ENCODE peak calls at places on chromosomes 5 and 9, in six cellular contexts. One of them, this sample, is unnamed.
A peak's percentile ranks its signal among the peaks of the same experiment; 100 is the strongest.

GRCh38 chr9:16023466-16023865 is 470.6 kb downstream of the CCDC171 start:
- DNase-seq in GM12878: no peak
- DNase-seq in HepG2: no peak
- DNase-seq in tibial nerve: no peak
- DNase-seq in psoas muscle: no peak
- DNase-seq in lung: no peak
- DNase-seq in this sample: no peak

GRCh38 chr5:60630179-60630578 is 69.8 kb downstream of the DEPDC1B start:
- DNase-seq in lung: no peak
- DNase-seq in tibial nerve: no peak
- DNase-seq in psoas muscle: no peak
- DNase-seq in HepG2: no peak
- DNase-seq in GM12878: no peak
- DNase-seq in this sample: no peak

GRCh38 chr5:14781106-14781505 is 90.5 kb downstream of the ANKH start:
- DNase-seq in psoas muscle: no peak
- DNase-seq in GM12878: no peak
- DNase-seq in lung: no peak
- DNase-seq in tibial nerve: no peak
- DNase-seq in HepG2: no peak
- DNase-seq in this sample: no peak

GRCh38 chr5:119678351-119679028 is 49.1 kb downstream of the FAM170A start:
- DNase-seq in lung: no peak
- DNase-seq in psoas muscle: no peak
- DNase-seq in GM12878: no peak
- DNase-seq in HepG2: no peak
- DNase-seq in tibial nerve: no peak
- DNase-seq in this sample: no peak

GRCh38 chr5:148372331-148372730 is 11.4 kb upstream of the FBXO38 start:
- DNase-seq in tibial nerve: no peak
- DNase-seq in HepG2: no peak
- DNase-seq in lung: no peak
- DNase-seq in psoas muscle: no peak
- DNase-seq in GM12878: no peak
- DNase-seq in this sample: no peak

GRCh38 chr9:76369583-76369982 is 24.6 kb downstream of the RFK start:
- DNase-seq in lung: peak; percentile 39
- DNase-seq in GM12878: peak; percentile 9
- DNase-seq in psoas muscle: no peak
- DNase-seq in tibial nerve: no peak
- DNase-seq in HepG2: peak; percentile 51
- DNase-seq in this sample: no peak

GRCh38 chr9:92608221-92609141 is 61.5 kb downstream of the IPPK start:
- DNase-seq in tibial nerve: no peak
- DNase-seq in GM12878: no peak
- DNase-seq in lung: no peak
- DNase-seq in psoas muscle: peak; percentile 57
- DNase-seq in HepG2: peak; percentile 58
- DNase-seq in this sample: no peak

GRCh38 chr9:15403155-15403554 is 19.5 kb upstream of the SNAPC3 start:
- DNase-seq in GM12878: no peak
- DNase-seq in HepG2: peak; percentile 56
- DNase-seq in psoas muscle: no peak
- DNase-seq in lung: no peak
- DNase-seq in tibial nerve: no peak
- DNase-seq in this sample: peak; percentile 18

GRCh38 chr9:116806075-116806474 is 119.0 kb downstream of the TRIM32 start:
- DNase-seq in GM12878: no peak
- DNase-seq in tibial nerve: no peak
- DNase-seq in HepG2: no peak
- DNase-seq in psoas muscle: no peak
- DNase-seq in lung: no peak
- DNase-seq in this sample: no peak

GRCh38 chr5:40688127-40688756 is 8.5 kb downstream of the PTGER4 start:
- DNase-seq in tibial nerve: peak; percentile 69
- DNase-seq in psoas muscle: peak; percentile 70
- DNase-seq in GM12878: peak; percentile 62
- DNase-seq in lung: peak; percentile 86
- DNase-seq in HepG2: peak; percentile 68
- DNase-seq in this sample: peak; percentile 77

GRCh38 chr9:28365020-28365640 is 791.8 kb upstream of the C9orf72 start:
- DNase-seq in psoas muscle: no peak
- DNase-seq in HepG2: no peak
- DNase-seq in tibial nerve: no peak
- DNase-seq in GM12878: no peak
- DNase-seq in lung: no peak
- DNase-seq in this sample: no peak

GRCh38 chr5:76689321-76690026 is 26.5 kb upstream of the F2R start:
- DNase-seq in tibial nerve: no peak
- DNase-seq in HepG2: no peak
- DNase-seq in GM12878: no peak
- DNase-seq in psoas muscle: no peak
- DNase-seq in lung: no peak
- DNase-seq in this sample: no peak

GRCh38 chr5:10914741-10915480 is 153.9 kb upstream of the DAP start:
- DNase-seq in GM12878: no peak
- DNase-seq in HepG2: no peak
- DNase-seq in psoas muscle: no peak
- DNase-seq in lung: no peak
- DNase-seq in tibial nerve: no peak
- DNase-seq in this sample: no peak

GRCh38 chr5:57491369-57491965 is 8.9 kb upstream of the ACTBL2 start:
- DNase-seq in lung: no peak
- DNase-seq in tibial nerve: no peak
- DNase-seq in GM12878: no peak
- DNase-seq in psoas muscle: no peak
- DNase-seq in HepG2: no peak
- DNase-seq in this sample: no peak

GRCh38 chr5:96651948-96652753 is 10.0 kb upstream of the CAST start:
- DNase-seq in GM12878: no peak
- DNase-seq in HepG2: no peak
- DNase-seq in tibial nerve: no peak
- DNase-seq in psoas muscle: no peak
- DNase-seq in lung: no peak
- DNase-seq in this sample: no peak

GRCh38 chr5:181052928-181053759 is 13.1 kb downstream of the BTNL9 start:
- DNase-seq in psoas muscle: no peak
- DNase-seq in GM12878: no peak
- DNase-seq in tibial nerve: no peak
- DNase-seq in HepG2: no peak
- DNase-seq in lung: no peak
- DNase-seq in this sample: no peak

GRCh38 chr5:135034963-135035677 is 1.1 kb upstream of the PITX1 start:
- DNase-seq in psoas muscle: no peak
- DNase-seq in tibial nerve: no peak
- DNase-seq in GM12878: no peak
- DNase-seq in lung: no peak
- DNase-seq in HepG2: no peak
- DNase-seq in this sample: no peak

GRCh38 chr5:82313016-82313415 is 34.9 kb upstream of the RPS23 start:
- DNase-seq in GM12878: no peak
- DNase-seq in HepG2: no peak
- DNase-seq in psoas muscle: no peak
- DNase-seq in lung: no peak
- DNase-seq in tibial nerve: no peak
- DNase-seq in this sample: no peak

GRCh38 chr9:95215368-95215898 is 102.1 kb downstream of the FANCC start:
- DNase-seq in tibial nerve: no peak
- DNase-seq in psoas muscle: no peak
- DNase-seq in HepG2: no peak
- DNase-seq in lung: no peak
- DNase-seq in GM12878: no peak
- DNase-seq in this sample: no peak

GRCh38 chr5:138271281-138271680 is 3.1 kb downstream of the GFRA3 start:
- DNase-seq in GM12878: no peak
- DNase-seq in psoas muscle: no peak
- DNase-seq in lung: no peak
- DNase-seq in HepG2: peak; percentile 38
- DNase-seq in tibial nerve: no peak
- DNase-seq in this sample: no peak

GRCh38 chr5:1212271-1212670 is 10.9 kb downstream of the SLC6A19 start:
- DNase-seq in GM12878: no peak
- DNase-seq in tibial nerve: no peak
- DNase-seq in HepG2: no peak
- DNase-seq in psoas muscle: peak; percentile 7
- DNase-seq in lung: no peak
- DNase-seq in this sample: no peak

GRCh38 chr5:142660731-142661130 is 25.2 kb downstream of the FGF1 start:
- DNase-seq in GM12878: no peak
- DNase-seq in lung: no peak
- DNase-seq in tibial nerve: no peak
- DNase-seq in HepG2: no peak
- DNase-seq in psoas muscle: no peak
- DNase-seq in this sample: no peak

GRCh38 chr5:72486371-72486770 is 20.8 kb downstream of the ZNF366 start:
- DNase-seq in GM12878: no peak
- DNase-seq in psoas muscle: no peak
- DNase-seq in lung: no peak
- DNase-seq in HepG2: no peak
- DNase-seq in tibial nerve: no peak
- DNase-seq in this sample: no peak

GRCh38 chr9:126327016-126327749 is 554 bp downstream of the MVB12B start:
- DNase-seq in GM12878: no peak
- DNase-seq in HepG2: no peak
- DNase-seq in tibial nerve: no peak
- DNase-seq in psoas muscle: peak; percentile 32
- DNase-seq in lung: no peak
- DNase-seq in this sample: no peak

GRCh38 chr5:150350524-150351344 is 6.8 kb upstream of the TCOF1 start:
- DNase-seq in tibial nerve: peak; percentile 52
- DNase-seq in GM12878: peak; percentile 13
- DNase-seq in HepG2: peak; percentile 91
- DNase-seq in lung: peak; percentile 71
- DNase-seq in psoas muscle: peak; percentile 69
- DNase-seq in this sample: peak; percentile 85

GRCh38 chr9:135310134-135310533 is 169.4 kb upstream of the PPP1R26 start:
- DNase-seq in GM12878: no peak
- DNase-seq in psoas muscle: no peak
- DNase-seq in tibial nerve: no peak
- DNase-seq in HepG2: no peak
- DNase-seq in lung: no peak
- DNase-seq in this sample: no peak

GRCh38 chr9:132350861-132351315 is 3.9 kb downstream of the SETX start:
- DNase-seq in psoas muscle: no peak
- DNase-seq in HepG2: no peak
- DNase-seq in tibial nerve: no peak
- DNase-seq in GM12878: no peak
- DNase-seq in lung: no peak
- DNase-seq in this sample: no peak

GRCh38 chr5:175264406-175264805 is 179.6 kb downstream of the DRD1 start:
- DNase-seq in HepG2: no peak
- DNase-seq in psoas muscle: no peak
- DNase-seq in tibial nerve: no peak
- DNase-seq in GM12878: no peak
- DNase-seq in lung: no peak
- DNase-seq in this sample: no peak

GRCh38 chr9:81969971-81970370 is 18.6 kb upstream of the SPATA31D1 start:
- DNase-seq in psoas muscle: no peak
- DNase-seq in HepG2: no peak
- DNase-seq in lung: no peak
- DNase-seq in GM12878: no peak
- DNase-seq in tibial nerve: no peak
- DNase-seq in this sample: no peak
- TF ChIP-seq CTCF in psoas muscle: no peak
- TF ChIP-seq CTCF in HepG2: no peak
- TF ChIP-seq CTCF in lung: no peak
- TF ChIP-seq CTCF in GM12878: no peak
- TF ChIP-seq CTCF in tibial nerve: no peak
- TF ChIP-seq CTCF in this sample: no peak

DNA sequence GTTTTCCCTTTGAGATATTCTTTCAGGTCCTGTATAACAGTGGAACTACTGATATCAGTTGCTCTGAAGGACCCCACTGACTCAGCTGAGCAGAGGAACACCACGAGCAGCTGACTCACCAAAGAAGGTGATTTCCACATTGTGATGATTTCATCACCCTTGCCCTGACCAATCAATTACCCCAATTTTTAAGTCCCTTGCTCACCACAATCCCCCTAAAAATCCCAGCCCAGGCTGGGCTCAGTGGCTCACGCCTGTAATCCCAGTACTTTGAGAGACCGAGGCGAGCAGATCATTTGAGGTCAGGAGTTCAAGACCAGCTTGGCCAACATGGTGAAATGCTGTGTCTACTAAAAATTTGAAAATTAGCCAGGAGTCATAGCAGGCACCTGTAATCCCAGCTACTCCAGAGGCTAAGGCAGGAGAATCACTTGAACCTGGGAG is 125.3 kb upstream of the ABCA1 start:
- DNase-seq in GM12878: peak; percentile 15
- DNase-seq in HepG2: no peak
- DNase-seq in psoas muscle: peak; percentile 30
- DNase-seq in tibial nerve: no peak
- DNase-seq in lung: peak; percentile 36
- DNase-seq in this sample: no peak
- H3K4me1 ChIP-seq in GM12878: no peaks in the 10 kb centered on the region
- H3K4me1 ChIP-seq in HepG2: peaks cover 20% of the 10 kb centered on the region
- H3K4me1 ChIP-seq in psoas muscle: no peaks in the 10 kb centered on the region
- H3K4me1 ChIP-seq in tibial nerve: no peaks in the 10 kb centered on the region
- H3K4me1 ChIP-seq in lung: no peaks in the 10 kb centered on the region
- H3K4me1 ChIP-seq in this sample: peaks cover 32% of the 10 kb centered on the region

GRCh38 chr9:120928720-120929389 is 2.3 kb upstream of the TRAF1 start:
- DNase-seq in psoas muscle: peak; percentile 80
- DNase-seq in HepG2: peak; percentile 21
- DNase-seq in tibial nerve: peak; percentile 59
- DNase-seq in lung: peak; percentile 73
- DNase-seq in GM12878: no peak
- DNase-seq in this sample: peak; percentile 61
- TF ChIP-seq CTCF in psoas muscle: peak; percentile 24
- TF ChIP-seq CTCF in HepG2: peak; percentile 39
- TF ChIP-seq CTCF in tibial nerve: peak; percentile 49
- TF ChIP-seq CTCF in lung: no peak
- TF ChIP-seq CTCF in GM12878: no peak
- TF ChIP-seq CTCF in this sample: no peak

DNA sequence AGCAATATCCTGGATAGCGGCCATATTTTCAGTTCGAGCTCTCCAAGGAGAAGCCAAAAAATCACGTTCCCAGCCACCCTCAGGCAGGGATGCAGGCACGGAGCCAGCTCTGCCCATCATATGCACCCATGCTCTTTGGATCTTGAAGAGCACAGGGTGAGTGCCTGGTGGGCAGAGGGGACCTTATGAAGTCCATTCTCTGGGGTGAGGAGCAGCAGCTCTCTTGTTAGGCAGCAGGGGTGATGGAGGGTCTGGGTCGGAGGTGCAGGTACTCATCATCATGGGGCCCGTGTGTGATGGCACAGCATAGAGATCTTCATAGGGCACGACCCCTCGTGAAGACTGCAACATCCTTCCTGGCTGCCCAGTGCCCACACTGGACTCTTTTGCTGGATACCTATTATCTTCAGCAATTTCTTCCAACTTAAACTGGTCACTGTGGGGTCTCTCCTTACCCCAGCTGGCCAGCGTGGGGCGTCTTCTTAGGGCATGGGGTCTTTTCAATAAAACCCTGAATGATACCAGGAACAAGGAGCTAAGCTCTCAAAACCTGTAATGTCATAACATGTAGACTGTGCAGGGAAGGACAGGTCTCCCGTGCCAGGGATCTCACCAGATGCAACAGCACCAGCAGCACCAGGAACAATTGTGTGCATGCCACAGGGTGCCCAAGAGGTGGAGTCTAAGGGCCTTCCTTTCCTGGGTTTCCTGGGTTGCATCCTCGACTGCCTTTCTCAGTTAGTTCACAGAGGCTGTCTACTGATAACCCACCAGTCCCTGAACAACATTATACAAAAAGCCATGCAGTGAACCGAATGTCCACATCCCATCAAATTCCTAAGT is 165.0 kb downstream of the TENT4A start:
- DNase-seq in tibial nerve: no peak
- DNase-seq in psoas muscle: no peak
- DNase-seq in GM12878: no peak
- DNase-seq in lung: no peak
- DNase-seq in HepG2: no peak
- DNase-seq in this sample: no peak
- H3K4me1 ChIP-seq in tibial nerve: no peaks in the 10 kb centered on the region
- H3K4me1 ChIP-seq in psoas muscle: no peaks in the 10 kb centered on the region
- H3K4me1 ChIP-seq in GM12878: no peaks in the 10 kb centered on the region
- H3K4me1 ChIP-seq in lung: no peaks in the 10 kb centered on the region
- H3K4me1 ChIP-seq in HepG2: peaks cover 12% of the 10 kb centered on the region
- H3K4me1 ChIP-seq in this sample: peaks cover 7% of the 10 kb centered on the region

This sample was measured in Caco-2.